ENCODE peak calls at places on chromosomes 5 and 9, in four cellular contexts. O is central memory CD4-positive, alpha-beta T cell; W is cardiac fibroblast; V is GM20000. U is an unnamed sample.

GRCh38 chr5:144368556-144368955 is 197.9 kb downstream of the KCTD16 start:
- DNase-seq in O (no peak), V (no peak), W (peak), U (peak)

GRCh38 chr9:33187519-33188218 is 20.5 kb upstream of the B4GALT1 start:
- DNase-seq in W (peak), O (no peak), V (no peak), U (peak)

GRCh38 chr9:114968710-114969109 is 38.3 kb upstream of the TNFSF8 start:
- DNase-seq in W (peak), V (peak), O (no peak), U (peak)

GRCh38 chr5:18975624-18976023 is 1012.4 kb downstream of the CDH18 start:
- DNase-seq in O (no peak), W (no peak), V (no peak), U (no peak)

GRCh38 chr5:149938791-149939358 is 5.7 kb downstream of the PDE6A start:
- DNase-seq in V (no peak), O (no peak), W (peak), U (peak)

GRCh38 chr5:142845402-142845901 is 75.3 kb downstream of the ARHGAP26 start:
- DNase-seq in W (no peak), V (no peak), O (no peak), U (no peak)

GRCh38 chr9:89848060-89849040 is 243.5 kb downstream of the GADD45G start:
- DNase-seq in V (no peak), O (no peak), W (no peak), U (no peak)

GRCh38 chr5:98968056-98968564 is 39.3 kb upstream of the CHD1 start:
- DNase-seq in V (no peak), W (no peak), O (no peak), U (no peak)

GRCh38 chr9:130444565-130445221 is at the start of gene ASS1:
- DNase-seq in V (peak), O (no peak), W (peak), U (no peak)

GRCh38 chr5:165579911-165580310 is 2074.5 kb downstream of the MAT2B start:
- DNase-seq in V (no peak), W (peak), O (no peak), U (no peak)

GRCh38 chr5:10702040-10702629 is 58.9 kb downstream of the DAP start:
- DNase-seq in W (peak), O (no peak), V (no peak), U (peak)

GRCh38 chr5:58958701-58959100 is 375.8 kb downstream of the RAB3C start:
- DNase-seq in O (no peak), W (no peak), V (no peak), U (no peak)

GRCh38 chr5:61464512-61464911 is 132.5 kb downstream of the ZSWIM6 start:
- DNase-seq in V (no peak), O (no peak), W (no peak), U (no peak)

GRCh38 chr9:130268521-130269131 is 3.1 kb downstream of the HMCN2 start:
- DNase-seq in W (no peak), V (peak), O (no peak), U (no peak)

GRCh38 chr9:120579139-120579749 is 723 bp downstream of the CDK5RAP2 start:
- DNase-seq in O (no peak), V (peak), W (no peak), U (no peak)

GRCh38 chr5:98066910-98067309 is 706.6 kb upstream of the RGMB start:
- DNase-seq in W (no peak), O (no peak), V (no peak), U (peak)

GRCh38 chr9:137395666-137396010 is 27.3 kb downstream of the EXD3 start:
- DNase-seq in O (no peak), V (no peak), W (no peak), U (no peak)

GRCh38 chr5:33650911-33651310 is 210.1 kb downstream of the TARS1 start:
- DNase-seq in W (no peak), O (no peak), V (no peak), U (no peak)

GRCh38 chr9:137411670-137412380 is 11.1 kb downstream of the EXD3 start:
- DNase-seq in O (no peak), W (peak), V (peak), U (peak)

GRCh38 chr9:85425153-85425611 is 316.6 kb downstream of the AGTPBP1 start:
- DNase-seq in W (peak), V (peak), O (no peak), U (peak)

GRCh38 chr5:117095803-117096332 is 521.2 kb upstream of the SEMA6A start:
- DNase-seq in O (no peak), W (no peak), V (no peak), U (no peak)

GRCh38 chr5:91403404-91403803 is 20.3 kb upstream of the ARRDC3 start:
- DNase-seq in O (no peak), V (no peak), W (peak), U (peak)